ENCODE peak calls at places on chromosomes 11 and 22, in six cellular contexts. P is AG04450, M is breast epithelium, W is heart right ventricle, S is ascending aorta, L is neuronal stem cell. F is an unnamed sample.

GRCh38 chr22:50523806-50524663 is 1.4 kb downstream of the SCO2 start:
- DNase-seq in S (no peak), L (no peak), W (no peak), M (no peak), P (no peak), F (no peak)

GRCh38 chr22:36237462-36238347 is 1.6 kb downstream of the APOL2 start:
- DNase-seq in W (no peak), P (no peak), S (no peak), M (no peak), L (no peak), F (no peak)

GRCh38 chr22:44582016-44582415 is 84.0 kb upstream of the RTL6 start:
- DNase-seq in P (no peak), M (no peak), S (no peak), L (no peak), W (no peak), F (peak; percentile 46)

GRCh38 chr22:24247564-24248344 is 2.9 kb upstream of the GGT5 start:
- DNase-seq in P (peak; percentile 90), L (peak; percentile 70), M (peak; percentile 98), W (peak; percentile 87), S (peak; percentile 82), F (peak; percentile 95)

GRCh38 chr11:57237204-57237681 is at the start of gene APLNR:
- DNase-seq in L (no peak), S (no peak), W (no peak), P (no peak), M (no peak), F (no peak)

GRCh38 chr11:95487391-95487790 is 256.4 kb upstream of the SESN3 start:
- DNase-seq in S (no peak), L (no peak), M (no peak), P (no peak), W (no peak), F (no peak)

GRCh38 chr11:62132689-62133293 is 9.0 kb downstream of the INCENP start:
- DNase-seq in P (no peak), L (no peak), S (no peak), M (no peak), W (no peak), F (no peak)

GRCh38 chr11:42482822-42483221 is 829.0 kb upstream of the API5 start:
- DNase-seq in P (no peak), L (no peak), S (no peak), W (no peak), M (no peak), F (no peak)

GRCh38 chr11:108210441-108210840 is 12.0 kb downstream of the NPAT start:
- DNase-seq in L (no peak), P (no peak), W (no peak), S (no peak), M (no peak), F (no peak)
- H3K27me3 ChIP-seq in L (no peaks in the 10 kb centered on the region), P (no peaks in the 10 kb centered on the region), W (no peaks in the 10 kb centered on the region), S (no peaks in the 10 kb centered on the region), M (no peaks in the 10 kb centered on the region), F (no peaks in the 10 kb centered on the region)

GRCh38 chr11:4766420-4767043 is 3.2 kb downstream of the OR51F1 start:
- DNase-seq in W (no peak), S (no peak), M (no peak), L (no peak), P (no peak), F (no peak)

DNA sequence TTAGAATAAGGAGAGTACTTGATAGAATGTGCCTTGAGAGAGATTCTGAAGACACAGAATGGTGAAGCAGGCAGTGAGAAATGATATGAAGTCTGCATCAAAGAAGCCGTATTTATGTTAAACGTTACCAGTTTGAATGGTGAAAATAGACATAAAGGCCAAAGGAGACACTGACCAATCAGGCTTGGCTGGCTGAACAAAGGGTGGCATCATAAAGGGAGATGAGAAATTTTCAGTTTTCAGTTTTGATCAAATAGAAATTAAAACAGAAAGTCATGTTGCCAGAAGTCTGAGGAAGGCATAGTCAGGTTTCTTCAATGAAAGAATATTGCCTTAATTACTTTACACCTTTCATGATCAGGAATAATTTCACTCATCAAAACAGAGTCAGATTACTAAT is 6.6 kb downstream of the OR51F1 start:
- DNase-seq in W (no peak), L (no peak), S (no peak), M (no peak), P (no peak), F (no peak)
- H3K27ac ChIP-seq in W (no peak overlapping the region), L (no peak overlapping the region), S (no peak overlapping the region), M (no peak overlapping the region), P (no peak overlapping the region), F (no peak overlapping the region)

GRCh38 chr11:117795726-117796455 is 1.1 kb downstream of the DSCAML1 start:
- DNase-seq in L (no peak), W (no peak), P (no peak), S (no peak), M (no peak), F (no peak)
- H3K27me3 ChIP-seq in L (peaks cover 75% of the 10 kb centered on the region), W (peaks cover 67% of the 10 kb centered on the region), P (peaks cover 42% of the 10 kb centered on the region), S (no peaks in the 10 kb centered on the region), M (peaks cover 55% of the 10 kb centered on the region), F (peaks cover 54% of the 10 kb centered on the region)

DNA sequence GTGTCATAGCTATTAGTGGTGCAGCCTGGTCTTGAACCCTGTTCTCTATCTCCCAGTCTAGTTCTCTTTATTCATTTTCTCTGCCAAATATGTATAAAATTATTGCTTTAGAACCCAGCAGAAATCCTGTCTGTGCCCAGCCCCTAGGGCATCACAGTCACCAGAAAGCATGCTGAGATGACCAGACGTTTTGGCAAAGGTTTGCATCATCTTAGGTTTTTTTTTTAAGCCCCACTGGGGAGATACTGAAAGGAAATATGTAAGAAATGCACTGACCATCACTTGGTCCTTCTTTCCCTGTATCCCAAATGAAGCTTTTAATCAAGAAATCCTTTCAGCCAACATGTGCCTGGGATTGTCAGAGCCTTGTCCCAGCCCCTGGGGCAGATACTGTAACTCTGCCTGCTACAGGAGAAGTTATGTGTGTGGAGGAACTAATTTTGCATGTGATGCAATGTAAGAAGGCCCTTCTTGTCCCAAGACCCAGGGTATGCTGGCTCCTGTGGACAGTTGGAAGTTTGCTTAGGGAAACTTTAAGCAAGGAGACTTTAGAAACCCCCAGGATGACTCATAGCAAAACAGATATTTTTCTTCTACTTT is 65.5 kb downstream of the PPFIBP2 start:
- DNase-seq in M (no peak), S (no peak), P (no peak), L (no peak), W (no peak), F (no peak)
- H3K27ac ChIP-seq in M (peak overlapping the region; percentile 85), S (peak overlapping the region; percentile 93), P (peak overlapping the region; percentile 59), L (no peak overlapping the region), W (no peak overlapping the region), F (no peak overlapping the region)